ENCODE peak calls at places on chromosomes 5 and 9, in six cellular contexts. U is A549, B is K562, S is GM12878, M is HepG2, G is upper lobe of left lung. I is an unnamed sample.

GRCh38 chr9:91378695-91379127 is 17.0 kb upstream of the AUH start:
- ATAC-seq in G (peak; percentile 69), M (no peak), U (no peak), S (no peak), B (no peak), I (peak; percentile 71)

GRCh38 chr5:130502702-130503101 is 598.4 kb downstream of the CHSY3 start:
- ATAC-seq in M (no peak), U (no peak), S (no peak), B (no peak), G (no peak), I (no peak)

GRCh38 chr5:133957591-133957990 is 10.8 kb downstream of the C5orf15 start:
- ATAC-seq in U (no peak), S (peak; percentile 90), G (no peak), M (no peak), B (no peak), I (no peak)

GRCh38 chr5:78907255-78907886 is 77.7 kb downstream of the ARSB start:
- ATAC-seq in M (no peak), B (no peak), S (peak; percentile 44), U (no peak), G (peak; percentile 87), I (peak; percentile 84)

GRCh38 chr5:53560028-53560427 is 411 bp upstream of the NDUFS4 start:
- ATAC-seq in G (no peak), S (peak; percentile 41), M (peak; percentile 57), U (no peak), B (peak; percentile 33), I (no peak)

GRCh38 chr5:22896155-22896554 is 43.0 kb upstream of the CDH12 start:
- ATAC-seq in B (no peak), S (no peak), U (no peak), M (no peak), G (no peak), I (no peak)

GRCh38 chr9:120610975-120611689 is 31.2 kb upstream of the CDK5RAP2 start:
- ATAC-seq in M (peak; percentile 68), S (peak; percentile 73), B (peak; percentile 96), G (no peak), U (no peak), I (no peak)

GRCh38 chr9:107577140-107577776 is 87.7 kb upstream of the KLF4 start:
- ATAC-seq in G (no peak), B (no peak), U (no peak), M (no peak), S (no peak), I (no peak)

GRCh38 chr5:170314696-170315095 is 17.1 kb upstream of the LCP2 start:
- ATAC-seq in B (no peak), M (no peak), U (no peak), S (no peak), G (no peak), I (no peak)

GRCh38 chr9:69120380-69121154 is 53.5 kb upstream of the TJP2 start:
- ATAC-seq in B (no peak), G (peak; percentile 74), U (peak; percentile 42), M (peak; percentile 85), S (peak; percentile 61), I (no peak)

GRCh38 chr5:170630711-170631141 is 126.9 kb downstream of the KCNIP1 start:
- ATAC-seq in B (peak; percentile 11), S (no peak), U (no peak), G (no peak), M (no peak), I (no peak)

GRCh38 chr5:131262953-131263541 is 806 bp upstream of the CDC42SE2 start:
- ATAC-seq in M (peak; percentile 14), G (no peak), U (peak; percentile 42), S (peak; percentile 22), B (peak; percentile 26), I (no peak)

GRCh38 chr5:151772029-151772867 is 494 bp downstream of the G3BP1 start:
- ATAC-seq in U (peak; percentile 30), G (no peak), B (peak; percentile 7), M (peak; percentile 2), S (no peak), I (peak; percentile 13)

GRCh38 chr9:116198344-116198743 is 44.8 kb downstream of the PAPPA start:
- ATAC-seq in G (no peak), M (no peak), B (no peak), U (no peak), S (no peak), I (no peak)

GRCh38 chr5:56211298-56211865 is 21.7 kb downstream of the ANKRD55 start:
- ATAC-seq in M (peak; percentile 93), B (no peak), U (peak; percentile 92), S (no peak), G (peak; percentile 73), I (peak; percentile 88)

GRCh38 chr9:562330-562729 is 279.2 kb upstream of the DMRT1 start:
- ATAC-seq in S (no peak), B (no peak), M (no peak), G (no peak), U (no peak), I (no peak)

GRCh38 chr9:565528-565927 is 276.0 kb upstream of the DMRT1 start:
- ATAC-seq in B (no peak), U (no peak), G (no peak), S (no peak), M (no peak), I (no peak)

GRCh38 chr9:563200-563599 is 278.3 kb upstream of the DMRT1 start:
- ATAC-seq in M (no peak), B (no peak), G (no peak), U (no peak), S (no peak), I (no peak)

GRCh38 chr9:557601-558201 is 283.8 kb upstream of the DMRT1 start:
- ATAC-seq in S (no peak), U (peak; percentile 96), M (peak; percentile 35), B (no peak), G (no peak), I (no peak)

GRCh38 chr9:561430-561829 is 280.1 kb upstream of the DMRT1 start:
- ATAC-seq in G (peak; percentile 73), M (no peak), B (no peak), S (no peak), U (no peak), I (no peak)
- H3K4me1 ChIP-seq in G (no peaks in the 10 kb centered on the region), M (peaks cover 7% of the 10 kb centered on the region), B (no peaks in the 10 kb centered on the region), S (no peaks in the 10 kb centered on the region), U (peaks cover 74% of the 10 kb centered on the region), I (no peaks in the 10 kb centered on the region)

GRCh38 chr9:128394404-128395168 is 23.4 kb downstream of the URM1 start:
- ATAC-seq in M (no peak), B (no peak), U (no peak), G (no peak), S (no peak), I (no peak)

GRCh38 chr9:128391956-128392301 is 20.8 kb downstream of the URM1 start:
- ATAC-seq in B (no peak), M (no peak), G (no peak), U (no peak), S (no peak), I (no peak)

GRCh38 chr9:128393971-128394370 is 22.8 kb downstream of the URM1 start:
- ATAC-seq in B (no peak), G (no peak), M (peak; percentile 46), U (no peak), S (no peak), I (no peak)

GRCh38 chr9:128392302-128393152 is 21.4 kb downstream of the URM1 start:
- ATAC-seq in M (no peak), G (no peak), S (no peak), U (no peak), B (no peak), I (no peak)

GRCh38 chr9:128393171-128393761 is 22.1 kb downstream of the URM1 start:
- ATAC-seq in S (no peak), B (no peak), U (no peak), G (no peak), M (no peak), I (no peak)
- H3K4me3 ChIP-seq in S (no peak overlapping the region), B (no peak overlapping the region), U (no peak overlapping the region), G (no peak overlapping the region), M (no peak overlapping the region), I (no peak overlapping the region)

GRCh38 chr5:138544171-138545134 is 1.4 kb upstream of the ETF1 start:
- ATAC-seq in S (no peak), G (no peak), M (no peak), U (no peak), B (peak; percentile 8), I (no peak)

GRCh38 chr5:138543730-138544104 is 681 bp upstream of the ETF1 start:
- ATAC-seq in S (peak; percentile 65), B (peak; percentile 62), G (peak; percentile 80), M (peak; percentile 71), U (peak; percentile 58), I (peak; percentile 72)

GRCh38 chr5:138542120-138542955 is 698 bp downstream of the ETF1 start:
- ATAC-seq in S (peak; percentile 2), M (no peak), G (peak; percentile 0), B (peak; percentile 0), U (no peak), I (no peak)

GRCh38 chr5:138541511-138541910 is 1.5 kb downstream of the ETF1 start:
- ATAC-seq in M (no peak), B (no peak), S (no peak), G (no peak), U (no peak), I (no peak)

DNA sequence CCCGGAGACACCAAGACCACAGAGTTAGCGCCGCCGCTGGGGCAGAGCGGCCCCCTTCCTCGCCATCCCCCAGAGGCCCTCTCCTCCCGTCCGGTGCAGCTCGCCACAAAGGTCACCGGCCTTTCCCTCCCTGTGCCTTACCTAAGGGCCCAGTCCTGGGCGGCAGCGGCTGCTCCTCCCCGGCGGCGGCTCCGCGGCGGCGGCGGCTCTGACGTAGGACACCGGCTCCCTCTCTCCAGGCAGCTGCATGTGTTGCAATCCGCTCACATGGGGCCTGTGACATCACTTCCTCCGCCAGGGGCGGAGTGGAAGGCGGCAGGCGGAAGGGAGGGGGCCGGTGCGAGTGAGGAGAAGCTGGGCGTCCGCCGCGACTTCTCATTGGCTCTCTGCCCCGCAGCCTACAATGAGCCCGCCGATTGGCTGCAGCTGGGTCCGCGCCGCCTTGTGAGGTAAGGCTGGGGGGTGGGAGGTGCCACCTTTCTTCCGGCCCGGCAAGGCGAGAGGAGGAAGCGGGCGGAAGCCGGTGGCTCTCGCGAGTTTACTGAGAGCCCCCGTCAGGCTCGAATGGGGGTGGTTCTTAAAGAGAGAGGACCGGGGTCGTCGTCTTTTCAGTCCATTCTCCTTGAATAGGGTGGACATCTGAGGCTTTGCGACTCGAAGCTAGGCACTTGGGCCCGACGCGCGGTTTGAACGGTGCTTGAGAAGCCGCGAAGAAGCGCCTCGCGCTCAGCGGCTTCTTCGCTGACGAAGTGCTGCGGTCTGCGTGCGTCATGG is at the start of gene ETF1:
- ATAC-seq in B (peak; percentile 88), M (peak; percentile 92), G (peak; percentile 97), S (peak; percentile 92), U (peak; percentile 83), I (peak; percentile 97)
- TF ChIP-seq EP300 in B (peak; percentile 13), M (peak; percentile 45), G (peak; percentile 93), S (peak; percentile 6), U (no peak), I (peak; percentile 35)

GRCh38 chr9:117622347-117622746 is 81.9 kb upstream of the TLR4 start:
- ATAC-seq in M (no peak), G (no peak), B (no peak), S (no peak), U (no peak), I (no peak)

DNA sequence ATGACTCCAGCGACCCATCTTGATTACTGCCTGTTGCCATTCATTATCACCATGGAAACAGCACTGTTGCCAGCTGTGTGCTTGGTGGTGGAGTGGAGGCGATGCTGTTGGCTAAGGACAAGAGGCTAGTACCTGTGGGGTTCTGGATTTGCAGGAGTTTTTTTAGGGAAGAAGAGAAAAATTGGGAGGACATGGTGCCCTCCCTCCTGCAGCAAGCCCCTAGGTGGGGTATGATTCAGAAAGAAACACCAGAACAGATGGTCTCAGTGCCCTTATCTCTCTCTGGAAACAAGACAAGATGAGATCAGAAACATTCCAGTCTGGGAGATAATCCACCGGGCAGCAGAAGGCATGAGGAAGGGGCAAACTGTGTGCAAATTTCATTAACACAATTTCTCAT is 87.8 kb upstream of the TLR4 start:
- ATAC-seq in B (no peak), M (no peak), U (no peak), G (no peak), S (no peak), I (no peak)
- H3K4me1 ChIP-seq in B (no peaks in the 10 kb centered on the region), M (no peaks in the 10 kb centered on the region), U (no peaks in the 10 kb centered on the region), G (no peaks in the 10 kb centered on the region), S (no peaks in the 10 kb centered on the region), I (no peaks in the 10 kb centered on the region)

I was measured in gastroesophageal sphincter.